ENCODE peak calls at places on chromosomes 6 and 20, in four cellular contexts. J, L, Q and O are unnamed samples. For H3K9me3, the result is how much of the 10 kb centered on the place peaks cover.

GRCh38 chr6:10962673-10963072 is 75.8 kb downstream of the SYCP2L start:
- DNase-seq in L (no peak), Q (no peak), J (no peak), O (no peak)

GRCh38 chr6:75794351-75794846 is 45.4 kb downstream of the MYO6 start:
- DNase-seq in L (no peak), Q (no peak), J (no peak), O (no peak)

GRCh38 chr6:49269190-49269589 is 193.9 kb downstream of the MMUT start:
- DNase-seq in Q (no peak), L (no peak), J (no peak), O (no peak)

GRCh38 chr6:119129148-119129967 is 50.9 kb upstream of the FAM184A start:
- DNase-seq in Q (no peak), J (no peak), L (no peak), O (no peak)

GRCh38 chr6:118630928-118631327 is 20.5 kb downstream of the CEP85L start:
- DNase-seq in L (no peak), Q (no peak), J (no peak), O (no peak)

GRCh38 chr6:33858804-33859203 is 55.0 kb upstream of the MLN start:
- DNase-seq in J (no peak), L (no peak), Q (no peak), O (no peak)

GRCh38 chr6:35052694-35053565 is 88.2 kb downstream of the TCP11 start:
- DNase-seq in J (no peak), Q (peak), L (peak), O (no peak)

GRCh38 chr20:58570181-58570859 is 55.1 kb upstream of the APCDD1L start:
- DNase-seq in J (no peak), Q (no peak), L (no peak), O (no peak)

GRCh38 chr20:39879296-39879695 is 809.7 kb downstream of the MAFB start:
- DNase-seq in J (no peak), L (no peak), Q (no peak), O (no peak)

GRCh38 chr20:50303573-50304500 is 113.2 kb downstream of the CEBPB start:
- DNase-seq in Q (peak), J (no peak), L (peak), O (no peak)

GRCh38 chr6:142913511-142914047 is 31.4 kb downstream of the HIVEP2 start:
- DNase-seq in J (peak), L (no peak), Q (no peak), O (peak)

GRCh38 chr20:62832212-62832922 is 15.5 kb downstream of the COL9A3 start:
- DNase-seq in Q (peak), J (no peak), L (no peak), O (no peak)

GRCh38 chr20:50680106-50680960 is 11.0 kb downstream of the RIPOR3 start:
- DNase-seq in L (no peak), J (no peak), Q (no peak), O (no peak)

GRCh38 chr6:77383026-77383425 is 80.3 kb downstream of the HTR1B start:
- DNase-seq in Q (no peak), L (no peak), J (no peak), O (no peak)

GRCh38 chr6:127366281-127367022 is 23.0 kb upstream of the ECHDC1 start:
- DNase-seq in L (no peak), J (no peak), Q (peak), O (no peak)

GRCh38 chr20:50260480-50261221 is 70.0 kb downstream of the CEBPB start:
- DNase-seq in L (no peak), Q (no peak), J (no peak), O (no peak)

GRCh38 chr6:22467645-22468044 is 101.7 kb upstream of the HDGFL1 start:
- DNase-seq in J (no peak), Q (no peak), L (no peak), O (no peak)

GRCh38 chr6:154197176-154197850 is 158.3 kb downstream of the OPRM1 start:
- DNase-seq in Q (no peak), J (no peak), L (no peak), O (no peak)

GRCh38 chr6:156899532-156899931 is 122.4 kb downstream of the ARID1B start:
- DNase-seq in Q (no peak), L (no peak), J (no peak), O (no peak)
- H3K9me3 ChIP-seq in Q (under half), L (under half), J (under half), O (under half)

GRCh38 chr6:125279961-125280360 is 21.8 kb downstream of the HDDC2 start:
- DNase-seq in L (no peak), J (no peak), Q (no peak), O (no peak)

GRCh38 chr6:125287718-125288117 is 14.0 kb downstream of the HDDC2 start:
- DNase-seq in J (no peak), L (no peak), Q (no peak), O (no peak)

GRCh38 chr6:125285936-125286335 is 15.8 kb downstream of the HDDC2 start:
- DNase-seq in Q (no peak), L (no peak), J (no peak), O (no peak)

GRCh38 chr6:125285353-125285752 is 16.4 kb downstream of the HDDC2 start:
- DNase-seq in J (no peak), L (no peak), Q (no peak), O (no peak)
- H3K9me3 ChIP-seq in J (under half), L (under half), Q (under half), O (under half)

GRCh38 chr20:46312945-46313861 is 4.9 kb upstream of the CDH22 start:
- DNase-seq in Q (no peak), J (no peak), L (no peak), O (no peak)

GRCh38 chr20:46315311-46315710 is 7.0 kb upstream of the CDH22 start:
- DNase-seq in Q (no peak), L (no peak), J (no peak), O (no peak)

GRCh38 chr20:46317685-46318177 is 9.4 kb upstream of the CDH22 start:
- DNase-seq in Q (no peak), J (no peak), L (no peak), O (no peak)

GRCh38 chr20:46312075-46312944 is 4.0 kb upstream of the CDH22 start:
- DNase-seq in Q (no peak), L (no peak), J (no peak), O (no peak)

DNA sequence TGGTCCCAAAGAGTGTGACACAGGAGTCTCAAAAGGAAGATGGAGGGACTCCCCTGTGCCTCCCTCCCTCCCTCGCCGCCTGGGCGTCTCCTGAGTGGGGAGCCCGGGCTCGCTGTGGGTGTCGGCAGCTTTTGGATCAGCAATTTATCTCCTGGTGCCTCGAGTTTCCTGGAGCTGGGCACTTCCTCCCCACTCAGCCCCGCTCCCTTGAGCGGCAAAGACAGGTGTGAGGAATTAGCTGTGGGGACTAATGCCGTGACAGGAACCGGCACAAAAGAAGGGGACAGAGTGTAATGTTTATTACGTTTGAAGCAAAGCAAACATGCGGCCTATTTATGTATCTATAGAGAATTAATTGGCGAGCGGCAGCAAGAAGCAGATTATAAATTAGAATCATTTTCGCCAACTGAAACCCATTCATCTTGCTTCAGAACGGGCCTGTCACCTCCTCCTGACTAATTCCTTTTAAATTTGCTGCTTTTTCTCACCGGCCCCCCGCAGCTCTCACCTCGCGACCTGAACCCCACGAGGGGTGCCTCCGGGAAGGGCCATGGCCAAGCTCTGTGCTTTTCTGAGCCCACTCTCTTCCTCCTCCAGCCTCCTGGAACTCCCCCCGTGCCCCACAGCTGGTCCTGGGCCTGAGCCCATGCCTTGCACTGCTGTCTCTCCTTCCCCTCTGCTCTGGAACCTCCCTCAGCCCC is 8.8 kb upstream of the CDH22 start:
- DNase-seq in J (no peak), L (no peak), Q (no peak), O (no peak)
- H3K9me3 ChIP-seq in J (under half), L (under half), Q (under half), O (under half)

GRCh38 chr6:169981568-169981967 is 230.1 kb downstream of the ERMARD start:
- DNase-seq in J (no peak), Q (peak), L (no peak), O (no peak)
- H3K9me3 ChIP-seq in J (under half), Q (under half), L (under half), O (under half)

GRCh38 chr6:30282522-30282921 is 44.2 kb upstream of the TRIM39 start:
- DNase-seq in J (no peak), L (no peak), Q (no peak), O (no peak)
- H3K9me3 ChIP-seq in J (half or more), L (half or more), Q (under half), O (under half)

GRCh38 chr6:351867-352289 is 39.7 kb upstream of the IRF4 start:
- DNase-seq in L (no peak), Q (peak), J (no peak), O (no peak)

GRCh38 chr6:353642-354614 is 37.6 kb upstream of the IRF4 start:
- DNase-seq in J (no peak), Q (peak), L (peak), O (no peak)

GRCh38 chr6:351011-351866 is 40.3 kb upstream of the IRF4 start:
- DNase-seq in J (no peak), Q (peak), L (no peak), O (no peak)

GRCh38 chr6:352896-353470 is 38.6 kb upstream of the IRF4 start:
- DNase-seq in J (no peak), L (no peak), Q (peak), O (no peak)

GRCh38 chr6:352474-352873 is 39.1 kb upstream of the IRF4 start:
- DNase-seq in Q (peak), L (no peak), J (no peak), O (no peak)
- H3K9me3 ChIP-seq in Q (under half), L (under half), J (under half), O (under half)